ENCODE peak calls at places on chromosomes 2 and 18, in four cellular contexts. T is psoas muscle, V is SK-N-SH, I is cardiac muscle cell. G is an unnamed sample.

GRCh38 chr2:26035110-26035728 is 1.3 kb downstream of the RAB10 start:
- DNase-seq in I (no peak), V (peak; percentile 39), T (no peak), G (peak; percentile 39)

GRCh38 chr2:61993422-61994024 is 88.0 kb downstream of the COMMD1 start:
- DNase-seq in V (peak; percentile 57), I (peak; percentile 72), T (no peak), G (no peak)

GRCh38 chr2:705971-706511 is 28.8 kb upstream of the TMEM18 start:
- DNase-seq in V (no peak), I (no peak), T (no peak), G (no peak)

GRCh38 chr18:48017625-48018024 is 87.2 kb upstream of the SMAD2 start:
- DNase-seq in V (no peak), T (no peak), I (peak; percentile 80), G (no peak)

GRCh38 chr2:233064526-233065199 is 4.5 kb downstream of the INPP5D start:
- DNase-seq in V (no peak), I (peak; percentile 19), T (no peak), G (no peak)

GRCh38 chr2:134433934-134434333 is 180.1 kb downstream of the MGAT5 start:
- DNase-seq in V (no peak), T (no peak), I (no peak), G (no peak)

GRCh38 chr18:30597202-30597601 is 445.3 kb downstream of the DSC3 start:
- DNase-seq in I (no peak), T (no peak), V (no peak), G (no peak)

GRCh38 chr18:75265255-75265654 is 54.7 kb downstream of the TSHZ1 start:
- DNase-seq in I (no peak), V (no peak), T (no peak), G (no peak)

GRCh38 chr2:13034861-13035260 is 318.1 kb downstream of the TRIB2 start:
- DNase-seq in I (no peak), V (no peak), T (no peak), G (no peak)

GRCh38 chr2:205743982-205744644 is 61.8 kb downstream of the NRP2 start:
- DNase-seq in T (no peak), V (no peak), I (peak; percentile 79), G (no peak)

GRCh38 chr2:627926-628560 is 49.2 kb downstream of the TMEM18 start:
- DNase-seq in T (no peak), I (no peak), V (no peak), G (peak; percentile 62)

DNA sequence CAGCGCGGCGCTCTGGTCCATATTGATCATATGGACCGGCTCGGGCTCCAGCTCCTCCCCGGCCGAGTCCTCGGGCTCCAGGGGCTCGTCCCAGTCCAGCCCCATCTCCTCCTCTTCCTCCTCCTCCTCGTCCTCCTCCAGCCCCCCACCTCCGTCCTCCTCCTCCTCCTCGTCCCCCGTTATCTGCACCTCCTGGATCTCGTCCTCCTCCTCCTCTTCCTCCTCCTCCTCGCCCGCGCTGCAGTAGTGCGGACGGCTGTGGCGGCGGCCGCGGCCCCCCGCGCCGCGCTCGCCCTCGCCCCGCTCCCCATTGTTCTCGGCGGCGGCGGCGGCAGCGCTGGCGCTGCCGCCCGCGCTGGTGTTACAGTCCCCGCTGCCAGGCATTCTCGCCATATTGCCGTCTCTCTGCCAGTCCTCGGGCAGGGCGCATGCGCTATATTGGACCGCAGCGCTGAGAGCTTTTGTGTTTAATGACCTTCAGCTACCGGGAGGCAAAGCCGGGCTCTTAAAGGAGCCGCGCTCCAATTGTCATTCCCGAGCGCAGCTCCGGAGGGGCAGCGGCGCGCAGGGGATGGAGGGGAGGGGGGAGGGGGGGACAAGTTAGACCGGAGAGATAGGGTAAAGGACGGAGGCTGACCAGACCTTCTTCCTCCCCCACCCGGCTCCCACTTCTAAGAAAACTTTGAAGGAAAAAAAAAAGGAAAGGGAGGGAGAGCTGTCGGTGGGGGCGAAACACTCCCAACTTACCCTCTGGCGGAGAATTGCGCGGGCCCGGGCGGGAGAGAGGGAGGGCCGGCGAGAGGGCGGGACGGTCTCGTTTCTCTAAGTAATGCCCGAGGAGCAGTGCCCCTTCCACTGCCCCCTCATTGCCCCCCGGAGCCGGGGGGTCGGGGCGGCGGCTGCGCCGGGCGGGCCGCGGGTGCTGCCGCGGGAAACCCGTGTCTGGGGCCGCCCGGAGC is at the start of gene KCTD1:
- DNase-seq in I (peak; percentile 93), V (peak; percentile 94), T (peak; percentile 91), G (peak; percentile 81)
- H3K27ac ChIP-seq in I (no peak within 1 kb of the TSS), V (peak within 1 kb of the TSS; percentile 85), T (peak within 1 kb of the TSS; percentile 65), G (peak within 1 kb of the TSS; percentile 37)

GRCh38 chr2:86308356-86308755 is 29.1 kb downstream of the REEP1 start:
- DNase-seq in T (no peak), I (no peak), V (no peak), G (no peak)
- H3K4me1 ChIP-seq in T (peaks cover 24% of the 10 kb centered on the region), I (peaks cover 20% of the 10 kb centered on the region), V (peaks cover 9% of the 10 kb centered on the region), G (no peaks in the 10 kb centered on the region)

GRCh38 chr2:214533511-214533910 is 122.7 kb downstream of the VWC2L start:
- DNase-seq in T (no peak), I (no peak), V (no peak), G (no peak)
- H3K27ac ChIP-seq in T (no peak overlapping the region), I (no peak overlapping the region), V (no peak overlapping the region), G (no peak overlapping the region)

DNA sequence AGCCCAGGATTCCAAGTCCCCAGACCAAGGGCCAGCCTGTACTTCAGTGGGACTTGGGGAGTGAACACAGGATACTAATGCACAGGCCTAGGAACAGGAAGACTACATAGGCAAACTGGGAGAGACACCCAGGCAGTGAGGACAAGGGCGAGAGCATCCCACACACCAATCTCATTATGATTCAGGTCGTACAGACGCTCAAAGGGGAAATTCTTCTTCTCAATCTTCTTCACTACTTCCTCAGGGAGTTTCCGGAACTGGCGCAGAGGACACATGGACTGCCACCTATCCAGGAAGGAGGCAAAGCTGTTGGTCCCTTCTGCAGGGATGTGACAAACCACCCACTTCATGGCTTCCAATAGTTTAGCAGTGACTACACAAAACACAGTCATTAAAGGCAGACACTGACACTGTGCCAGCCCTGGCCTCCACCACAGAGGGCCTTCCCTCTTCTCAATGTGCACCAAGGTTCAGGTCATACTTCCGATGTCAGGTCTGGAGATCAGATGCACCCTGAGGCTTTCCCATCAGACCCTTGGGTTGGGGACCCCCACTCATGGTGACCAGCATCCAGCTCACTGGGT is 18.0 kb downstream of the SNRNP200 start:
- DNase-seq in I (no peak), V (no peak), T (no peak), G (no peak)
- H3K4me1 ChIP-seq in I (no peaks in the 10 kb centered on the region), V (no peaks in the 10 kb centered on the region), T (no peaks in the 10 kb centered on the region), G (no peaks in the 10 kb centered on the region)

DNA sequence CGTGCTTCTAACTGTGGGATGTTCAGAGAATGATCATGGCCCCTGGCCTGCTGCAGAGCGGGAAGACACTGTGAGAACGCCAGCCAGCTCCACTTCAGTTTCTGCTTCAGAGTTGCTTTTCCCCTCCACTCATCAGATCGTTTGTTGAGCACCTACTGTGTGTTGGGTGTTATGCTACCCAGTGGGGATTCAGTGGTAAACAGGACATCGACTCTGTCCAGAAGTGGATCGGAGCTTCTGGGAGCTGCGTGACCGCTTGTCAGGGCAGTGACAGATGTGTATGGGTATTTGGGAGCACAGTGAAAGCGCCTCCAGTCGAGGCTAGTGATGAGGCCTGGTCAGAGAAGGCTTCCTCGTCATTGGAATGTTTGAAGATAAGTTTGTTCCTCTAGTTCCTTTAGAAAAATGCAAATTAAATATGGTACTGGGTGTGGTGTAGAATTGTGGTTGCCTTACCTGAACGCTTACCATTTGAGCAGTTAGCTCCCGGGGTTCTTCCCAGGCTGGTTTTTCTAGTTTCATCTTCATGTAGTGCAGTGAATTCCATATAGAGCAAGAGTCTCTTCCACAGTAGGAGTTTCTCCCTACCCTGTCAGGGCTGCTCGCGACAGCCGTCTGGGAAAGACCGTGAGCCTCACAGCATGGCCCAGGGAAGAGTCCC is 2.8 kb downstream of the RAB12 start:
- DNase-seq in V (no peak), I (no peak), T (no peak), G (no peak)
- H3K27ac ChIP-seq in V (no peak overlapping the region), I (no peak overlapping the region), T (peak overlapping the region; percentile 73), G (no peak overlapping the region)

GRCh38 chr2:240556553-240557100 is 1.2 kb downstream of the ANKMY1 start:
- DNase-seq in V (peak; percentile 70), T (peak; percentile 59), I (peak; percentile 58), G (peak; percentile 39)
- H3K4me1 ChIP-seq in V (peaks cover 27% of the 10 kb centered on the region), T (peaks cover 32% of the 10 kb centered on the region), I (peaks cover 4% of the 10 kb centered on the region), G (peaks cover 3% of the 10 kb centered on the region)

GRCh38 chr2:113829270-113829669 is 60.6 kb upstream of the ACTR3 start:
- DNase-seq in T (no peak), V (no peak), I (peak; percentile 64), G (no peak)
- H3K27ac ChIP-seq in T (no peak overlapping the region), V (no peak overlapping the region), I (no peak overlapping the region), G (no peak overlapping the region)

G was measured in SJCRH30.